ENCODE peak calls at places on chromosomes 4 and X, in nine cellular contexts. One of them, this sample, is unnamed.

GRCh38 chr4:89752932-89753598 is 83.9 kb downstream of the SNCA start:
- DNase-seq in epithelial cell of esophagus: peak
- DNase-seq in suprapubic skin: no peak
- DNase-seq in cardiac fibroblast: peak
- DNase-seq in BE2C: peak
- DNase-seq in fibroblast of lung: peak
- DNase-seq in fibroblast of mammary gland: peak
- DNase-seq in uterus: peak
- DNase-seq in tibial nerve: no peak
- DNase-seq in this sample: no peak

GRCh38 chrX:15903186-15903681 is 48.6 kb upstream of the AP1S2 start:
- DNase-seq in epithelial cell of esophagus: no peak
- DNase-seq in suprapubic skin: no peak
- DNase-seq in cardiac fibroblast: no peak
- DNase-seq in BE2C: peak
- DNase-seq in fibroblast of lung: no peak
- DNase-seq in fibroblast of mammary gland: no peak
- DNase-seq in uterus: no peak
- DNase-seq in tibial nerve: no peak
- DNase-seq in this sample: no peak

GRCh38 chrX:120775959-120776358 is 99.7 kb downstream of the CT47B1 start:
- DNase-seq in epithelial cell of esophagus: no peak
- DNase-seq in suprapubic skin: no peak
- DNase-seq in cardiac fibroblast: no peak
- DNase-seq in BE2C: no peak
- DNase-seq in fibroblast of lung: no peak
- DNase-seq in fibroblast of mammary gland: no peak
- DNase-seq in uterus: no peak
- DNase-seq in tibial nerve: no peak
- DNase-seq in this sample: no peak

GRCh38 chr4:160848901-160849735 is 1314.7 kb downstream of the FSTL5 start:
- DNase-seq in epithelial cell of esophagus: peak
- DNase-seq in suprapubic skin: no peak
- DNase-seq in cardiac fibroblast: peak
- DNase-seq in BE2C: no peak
- DNase-seq in fibroblast of lung: peak
- DNase-seq in fibroblast of mammary gland: no peak
- DNase-seq in uterus: no peak
- DNase-seq in tibial nerve: no peak
- DNase-seq in this sample: no peak

GRCh38 chrX:134172588-134173259 is 64.3 kb upstream of the CCDC160 start:
- DNase-seq in epithelial cell of esophagus: no peak
- DNase-seq in suprapubic skin: no peak
- DNase-seq in cardiac fibroblast: peak
- DNase-seq in BE2C: no peak
- DNase-seq in fibroblast of lung: no peak
- DNase-seq in fibroblast of mammary gland: no peak
- DNase-seq in uterus: peak
- DNase-seq in tibial nerve: no peak
- DNase-seq in this sample: no peak

GRCh38 chr4:156942991-156943390 is 28.6 kb downstream of the PDGFC start:
- DNase-seq in epithelial cell of esophagus: no peak
- DNase-seq in suprapubic skin: no peak
- DNase-seq in cardiac fibroblast: no peak
- DNase-seq in BE2C: no peak
- DNase-seq in fibroblast of lung: no peak
- DNase-seq in fibroblast of mammary gland: no peak
- DNase-seq in uterus: no peak
- DNase-seq in tibial nerve: no peak
- DNase-seq in this sample: no peak

GRCh38 chrX:148361641-148362040 is 138.8 kb upstream of the AFF2 start:
- DNase-seq in epithelial cell of esophagus: no peak
- DNase-seq in suprapubic skin: no peak
- DNase-seq in cardiac fibroblast: no peak
- DNase-seq in BE2C: no peak
- DNase-seq in fibroblast of lung: no peak
- DNase-seq in fibroblast of mammary gland: no peak
- DNase-seq in uterus: no peak
- DNase-seq in tibial nerve: no peak
- DNase-seq in this sample: no peak

GRCh38 chr4:96483308-96484030 is 643.6 kb downstream of the PDHA2 start:
- DNase-seq in epithelial cell of esophagus: peak
- DNase-seq in suprapubic skin: no peak
- DNase-seq in cardiac fibroblast: no peak
- DNase-seq in BE2C: no peak
- DNase-seq in fibroblast of lung: no peak
- DNase-seq in fibroblast of mammary gland: no peak
- DNase-seq in uterus: no peak
- DNase-seq in tibial nerve: no peak
- DNase-seq in this sample: no peak

GRCh38 chr4:75169020-75169814 is 236.3 kb downstream of the PARM1 start:
- DNase-seq in epithelial cell of esophagus: no peak
- DNase-seq in suprapubic skin: no peak
- DNase-seq in cardiac fibroblast: no peak
- DNase-seq in BE2C: no peak
- DNase-seq in fibroblast of lung: no peak
- DNase-seq in fibroblast of mammary gland: no peak
- DNase-seq in uterus: no peak
- DNase-seq in tibial nerve: no peak
- DNase-seq in this sample: no peak

GRCh38 chr4:52824603-52825310 is 37.4 kb upstream of the RASL11B start:
- DNase-seq in epithelial cell of esophagus: no peak
- DNase-seq in suprapubic skin: no peak
- DNase-seq in cardiac fibroblast: peak
- DNase-seq in BE2C: no peak
- DNase-seq in fibroblast of lung: peak
- DNase-seq in fibroblast of mammary gland: peak
- DNase-seq in uterus: no peak
- DNase-seq in tibial nerve: no peak
- DNase-seq in this sample: no peak

GRCh38 chrX:78329486-78329885 is 2.1 kb upstream of the CYSLTR1 start:
- DNase-seq in epithelial cell of esophagus: peak
- DNase-seq in suprapubic skin: no peak
- DNase-seq in cardiac fibroblast: no peak
- DNase-seq in BE2C: no peak
- DNase-seq in fibroblast of lung: no peak
- DNase-seq in fibroblast of mammary gland: no peak
- DNase-seq in uterus: no peak
- DNase-seq in tibial nerve: no peak
- DNase-seq in this sample: no peak

GRCh38 chrX:13367950-13368349 is 48.1 kb upstream of the ATXN3L start:
- DNase-seq in epithelial cell of esophagus: no peak
- DNase-seq in suprapubic skin: no peak
- DNase-seq in cardiac fibroblast: no peak
- DNase-seq in BE2C: no peak
- DNase-seq in fibroblast of lung: peak
- DNase-seq in fibroblast of mammary gland: no peak
- DNase-seq in uterus: no peak
- DNase-seq in tibial nerve: no peak
- DNase-seq in this sample: no peak

GRCh38 chrX:87813566-87813965 is 296.0 kb downstream of the KLHL4 start:
- DNase-seq in epithelial cell of esophagus: no peak
- DNase-seq in suprapubic skin: no peak
- DNase-seq in cardiac fibroblast: peak
- DNase-seq in BE2C: no peak
- DNase-seq in fibroblast of lung: no peak
- DNase-seq in fibroblast of mammary gland: no peak
- DNase-seq in uterus: no peak
- DNase-seq in tibial nerve: no peak
- DNase-seq in this sample: no peak

GRCh38 chr4:147761218-147761883 is 29.5 kb downstream of the ARHGAP10 start:
- DNase-seq in epithelial cell of esophagus: no peak
- DNase-seq in suprapubic skin: no peak
- DNase-seq in cardiac fibroblast: no peak
- DNase-seq in BE2C: no peak
- DNase-seq in fibroblast of lung: no peak
- DNase-seq in fibroblast of mammary gland: no peak
- DNase-seq in uterus: no peak
- DNase-seq in tibial nerve: no peak
- DNase-seq in this sample: no peak

GRCh38 chr4:98670186-98670585 is 11.8 kb upstream of the TSPAN5 start:
- DNase-seq in epithelial cell of esophagus: no peak
- DNase-seq in suprapubic skin: no peak
- DNase-seq in cardiac fibroblast: no peak
- DNase-seq in BE2C: no peak
- DNase-seq in fibroblast of lung: no peak
- DNase-seq in fibroblast of mammary gland: no peak
- DNase-seq in uterus: no peak
- DNase-seq in tibial nerve: no peak
- DNase-seq in this sample: no peak

GRCh38 chrX:87167841-87168240 is 349.8 kb upstream of the KLHL4 start:
- DNase-seq in epithelial cell of esophagus: no peak
- DNase-seq in suprapubic skin: no peak
- DNase-seq in cardiac fibroblast: no peak
- DNase-seq in BE2C: no peak
- DNase-seq in fibroblast of lung: no peak
- DNase-seq in fibroblast of mammary gland: no peak
- DNase-seq in uterus: no peak
- DNase-seq in tibial nerve: no peak
- DNase-seq in this sample: no peak

GRCh38 chr4:18366762-18367358 is 345.3 kb upstream of the LCORL start:
- DNase-seq in epithelial cell of esophagus: peak
- DNase-seq in suprapubic skin: no peak
- DNase-seq in cardiac fibroblast: peak
- DNase-seq in BE2C: peak
- DNase-seq in fibroblast of lung: peak
- DNase-seq in fibroblast of mammary gland: peak
- DNase-seq in uterus: no peak
- DNase-seq in tibial nerve: no peak
- DNase-seq in this sample: no peak

GRCh38 chr4:126431049-126431448 is 1116.3 kb downstream of the FAT4 start:
- DNase-seq in epithelial cell of esophagus: no peak
- DNase-seq in suprapubic skin: no peak
- DNase-seq in cardiac fibroblast: no peak
- DNase-seq in BE2C: no peak
- DNase-seq in fibroblast of lung: no peak
- DNase-seq in fibroblast of mammary gland: no peak
- DNase-seq in uterus: no peak
- DNase-seq in tibial nerve: no peak
- DNase-seq in this sample: no peak

GRCh38 chr4:81664079-81664478 is 192.4 kb upstream of the RASGEF1B start:
- DNase-seq in epithelial cell of esophagus: peak
- DNase-seq in suprapubic skin: no peak
- DNase-seq in cardiac fibroblast: peak
- DNase-seq in BE2C: no peak
- DNase-seq in fibroblast of lung: no peak
- DNase-seq in fibroblast of mammary gland: no peak
- DNase-seq in uterus: no peak
- DNase-seq in tibial nerve: no peak
- DNase-seq in this sample: no peak

GRCh38 chr4:37995981-37996770 is 36.0 kb downstream of the PTTG2 start:
- DNase-seq in epithelial cell of esophagus: no peak
- DNase-seq in suprapubic skin: no peak
- DNase-seq in cardiac fibroblast: no peak
- DNase-seq in BE2C: no peak
- DNase-seq in fibroblast of lung: no peak
- DNase-seq in fibroblast of mammary gland: no peak
- DNase-seq in uterus: no peak
- DNase-seq in tibial nerve: no peak
- DNase-seq in this sample: no peak

GRCh38 chrX:82224961-82225360 is 1023.1 kb downstream of the SH3BGRL start:
- DNase-seq in epithelial cell of esophagus: no peak
- DNase-seq in suprapubic skin: no peak
- DNase-seq in cardiac fibroblast: no peak
- DNase-seq in BE2C: no peak
- DNase-seq in fibroblast of lung: no peak
- DNase-seq in fibroblast of mammary gland: no peak
- DNase-seq in uterus: no peak
- DNase-seq in tibial nerve: no peak
- DNase-seq in this sample: no peak
- H3K4me3 ChIP-seq in epithelial cell of esophagus: no peak
- H3K4me3 ChIP-seq in suprapubic skin: no peak
- H3K4me3 ChIP-seq in cardiac fibroblast: no peak
- H3K4me3 ChIP-seq in BE2C: no peak
- H3K4me3 ChIP-seq in fibroblast of lung: no peak
- H3K4me3 ChIP-seq in fibroblast of mammary gland: no peak
- H3K4me3 ChIP-seq in uterus: no peak
- H3K4me3 ChIP-seq in tibial nerve: no peak
- H3K4me3 ChIP-seq in this sample: no peak

DNA sequence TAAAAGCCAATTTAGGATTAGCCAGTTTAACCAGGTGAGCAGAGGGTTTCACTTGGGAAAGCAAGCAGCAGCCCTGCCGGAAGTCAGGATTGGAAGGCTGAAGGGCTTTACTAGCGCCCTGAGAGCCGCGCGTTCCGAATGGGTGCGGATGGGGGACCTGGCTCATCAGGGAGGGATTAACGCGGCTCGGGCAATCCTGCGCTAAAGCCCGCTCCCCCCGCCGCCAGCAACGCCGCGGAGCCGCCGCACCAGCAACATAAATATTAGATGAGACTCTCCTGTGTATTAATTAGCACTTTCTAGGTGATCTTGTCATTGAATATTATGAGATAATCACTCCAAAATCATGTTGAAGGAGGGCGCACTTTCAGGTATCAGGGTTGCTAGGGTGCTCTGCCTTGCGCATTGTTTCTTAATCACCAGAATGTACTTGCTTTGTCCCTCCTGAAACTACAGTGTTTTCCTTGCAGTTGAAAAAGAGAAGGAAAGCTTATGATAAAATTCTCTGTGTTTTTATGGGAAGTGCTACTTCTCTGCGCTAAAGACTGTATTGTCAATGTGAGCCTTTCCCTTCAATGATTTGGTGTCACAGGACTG is 357.1 kb upstream of the FAM241A start:
- DNase-seq in epithelial cell of esophagus: no peak
- DNase-seq in suprapubic skin: no peak
- DNase-seq in cardiac fibroblast: no peak
- DNase-seq in BE2C: no peak
- DNase-seq in fibroblast of lung: no peak
- DNase-seq in fibroblast of mammary gland: no peak
- DNase-seq in uterus: no peak
- DNase-seq in tibial nerve: no peak
- DNase-seq in this sample: no peak
- H3K4me3 ChIP-seq in epithelial cell of esophagus: no peak
- H3K4me3 ChIP-seq in suprapubic skin: no peak
- H3K4me3 ChIP-seq in cardiac fibroblast: no peak
- H3K4me3 ChIP-seq in BE2C: no peak
- H3K4me3 ChIP-seq in fibroblast of lung: no peak
- H3K4me3 ChIP-seq in fibroblast of mammary gland: no peak
- H3K4me3 ChIP-seq in uterus: no peak
- H3K4me3 ChIP-seq in tibial nerve: peak
- H3K4me3 ChIP-seq in this sample: no peak

GRCh38 chr4:104879367-104879766 is 267.3 kb upstream of the TET2 start:
- DNase-seq in epithelial cell of esophagus: peak
- DNase-seq in suprapubic skin: no peak
- DNase-seq in cardiac fibroblast: peak
- DNase-seq in BE2C: no peak
- DNase-seq in fibroblast of lung: peak
- DNase-seq in fibroblast of mammary gland: peak
- DNase-seq in uterus: no peak
- DNase-seq in tibial nerve: no peak
- DNase-seq in this sample: no peak
- H3K4me3 ChIP-seq in epithelial cell of esophagus: no peak
- H3K4me3 ChIP-seq in suprapubic skin: no peak
- H3K4me3 ChIP-seq in cardiac fibroblast: no peak
- H3K4me3 ChIP-seq in BE2C: no peak
- H3K4me3 ChIP-seq in fibroblast of lung: no peak
- H3K4me3 ChIP-seq in fibroblast of mammary gland: no peak
- H3K4me3 ChIP-seq in uterus: no peak
- H3K4me3 ChIP-seq in tibial nerve: no peak
- H3K4me3 ChIP-seq in this sample: no peak

DNA sequence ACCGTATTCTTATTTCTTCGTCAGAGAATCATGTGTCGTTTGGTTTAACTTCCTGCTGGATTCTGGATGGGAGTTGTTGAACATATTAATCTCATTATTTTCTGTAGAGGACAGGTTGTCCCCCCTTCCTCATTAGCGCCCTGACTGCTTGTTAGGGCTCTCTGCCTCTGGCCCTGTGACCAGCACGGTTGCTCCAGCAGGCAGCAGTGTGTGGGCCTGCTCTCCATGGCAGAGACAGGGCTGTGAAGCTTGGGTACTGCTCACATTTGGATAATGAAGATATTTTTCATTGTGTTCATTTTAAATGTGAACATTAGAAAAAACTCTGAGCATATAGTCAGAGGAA is 102.7 kb downstream of the KLHL8 start:
- DNase-seq in epithelial cell of esophagus: no peak
- DNase-seq in suprapubic skin: no peak
- DNase-seq in cardiac fibroblast: no peak
- DNase-seq in BE2C: no peak
- DNase-seq in fibroblast of lung: no peak
- DNase-seq in fibroblast of mammary gland: no peak
- DNase-seq in uterus: no peak
- DNase-seq in tibial nerve: no peak
- DNase-seq in this sample: no peak
- H3K4me3 ChIP-seq in epithelial cell of esophagus: no peak
- H3K4me3 ChIP-seq in suprapubic skin: no peak
- H3K4me3 ChIP-seq in cardiac fibroblast: no peak
- H3K4me3 ChIP-seq in BE2C: no peak
- H3K4me3 ChIP-seq in fibroblast of lung: no peak
- H3K4me3 ChIP-seq in fibroblast of mammary gland: no peak
- H3K4me3 ChIP-seq in uterus: no peak
- H3K4me3 ChIP-seq in tibial nerve: no peak
- H3K4me3 ChIP-seq in this sample: no peak

This sample was measured in breast epithelium.